ENCODE peak calls at places on chromosomes 16 and 17, in four cellular contexts. U is NCI-H774, S is upper lobe of right lung, R is posterior cingulate gyrus. F is an unnamed sample.

GRCh38 chr17:79305831-79306687 is 231.4 kb downstream of the ENGASE start:
- DNase-seq in U (no peak), S (no peak), R (no peak), F (no peak)

GRCh38 chr16:85707528-85708095 is 18.9 kb upstream of the GINS2 start:
- DNase-seq in U (no peak), S (no peak), R (no peak), F (no peak)

GRCh38 chr17:38656959-38657823 is 17.6 kb downstream of the EPOP start:
- DNase-seq in U (no peak), S (no peak), R (peak; percentile 73), F (no peak)

GRCh38 chr17:45895969-45896793 is 1.8 kb downstream of the MAPT start:
- DNase-seq in U (no peak), S (no peak), R (peak; percentile 50), F (no peak)

GRCh38 chr17:15475620-15476354 is 8.4 kb upstream of the CDRT4 start:
- DNase-seq in U (no peak), S (no peak), R (no peak), F (peak; percentile 28)

GRCh38 chr16:65178151-65178550 is 56.3 kb upstream of the CDH11 start:
- DNase-seq in U (no peak), S (no peak), R (no peak), F (peak; percentile 20)

GRCh38 chr16:4666537-4667202 is 26.7 kb upstream of the NUDT16L1 start:
- DNase-seq in U (no peak), S (no peak), R (no peak), F (no peak)

GRCh38 chr17:62888148-62888547 is 77.9 kb upstream of the TANC2 start:
- DNase-seq in U (no peak), S (no peak), R (no peak), F (no peak)

GRCh38 chr17:81440511-81441244 is 45.4 kb downstream of the BAHCC1 start:
- DNase-seq in U (no peak), S (no peak), R (no peak), F (peak; percentile 41)

GRCh38 chr16:25925466-25925865 is 233.7 kb downstream of the HS3ST4 start:
- DNase-seq in U (no peak), S (no peak), R (no peak), F (no peak)

GRCh38 chr16:540645-541340 is 13.3 kb downstream of the CAPN15 start:
- DNase-seq in U (no peak), S (no peak), R (no peak), F (no peak)